ENCODE peak calls at places on chromosome 3, in seven cellular contexts. F is heart left ventricle, Q is body of pancreas, N is spleen, O is ovary, X is breast epithelium, G is transverse colon. T is an unnamed sample.

GRCh38 chr3:11195721-11196332 is 41.5 kb downstream of the HRH1 start:
- DNase-seq in Q (no peak), F (no peak), O (no peak), G (no peak), N (no peak), X (no peak), T (no peak)

GRCh38 chr3:46705751-46706572 is 4.8 kb downstream of the TMIE start:
- DNase-seq in Q (no peak), X (no peak), N (peak; percentile 59), G (peak; percentile 14), F (peak; percentile 6), O (peak; percentile 28), T (no peak)

GRCh38 chr3:159782724-159783421 is 205.8 kb upstream of the IL12A start:
- DNase-seq in G (peak; percentile 45), O (no peak), X (no peak), F (no peak), Q (no peak), N (no peak), T (no peak)

GRCh38 chr3:42192334-42193200 is 73.4 kb downstream of the CCK start:
- DNase-seq in F (no peak), G (no peak), Q (no peak), N (no peak), O (no peak), X (no peak), T (no peak)

GRCh38 chr3:116939091-116939490 is 229.5 kb downstream of the TUSC7 start:
- DNase-seq in X (no peak), Q (no peak), F (no peak), G (peak; percentile 48), O (no peak), N (no peak), T (no peak)

GRCh38 chr3:142489572-142490323 is 41.9 kb upstream of the XRN1 start:
- DNase-seq in N (no peak), X (no peak), Q (no peak), F (no peak), O (no peak), G (no peak), T (no peak)

GRCh38 chr3:152039887-152040286 is 166.4 kb downstream of the SUCNR1 start:
- DNase-seq in F (no peak), G (no peak), X (no peak), O (no peak), Q (no peak), N (no peak), T (no peak)

GRCh38 chr3:16841906-16842709 is 42.6 kb upstream of the PLCL2 start:
- DNase-seq in F (no peak), O (no peak), Q (peak; percentile 20), N (peak; percentile 93), X (no peak), G (peak; percentile 68), T (peak; percentile 33)

GRCh38 chr3:167456157-167456799 is 17.6 kb downstream of the SERPINI2 start:
- DNase-seq in G (no peak), X (no peak), Q (no peak), F (no peak), N (no peak), O (no peak), T (no peak)

GRCh38 chr3:129182390-129183180 is 1.1 kb downstream of the CNBP start:
- DNase-seq in X (no peak), G (peak; percentile 24), N (peak; percentile 77), Q (no peak), F (peak; percentile 24), O (no peak), T (no peak)

GRCh38 chr3:197491923-197492664 is 63.7 kb downstream of the BDH1 start:
- DNase-seq in X (no peak), N (peak; percentile 52), F (no peak), Q (no peak), O (no peak), G (no peak), T (no peak)

GRCh38 chr3:165259518-165260193 is 63.5 kb upstream of the SLITRK3 start:
- DNase-seq in G (no peak), N (no peak), F (no peak), X (no peak), O (no peak), Q (no peak), T (no peak)

GRCh38 chr3:98972720-98973119 is 71.2 kb upstream of the DCBLD2 start:
- DNase-seq in O (no peak), N (no peak), F (no peak), X (no peak), G (no peak), Q (no peak), T (no peak)

GRCh38 chr3:98977520-98977919 is 76.0 kb upstream of the DCBLD2 start:
- DNase-seq in G (no peak), F (no peak), X (no peak), N (no peak), O (no peak), Q (no peak), T (no peak)

GRCh38 chr3:98971183-98971681 is 69.7 kb upstream of the DCBLD2 start:
- DNase-seq in X (no peak), N (no peak), G (no peak), F (no peak), O (no peak), Q (no peak), T (no peak)

GRCh38 chr3:98972155-98972554 is 70.7 kb upstream of the DCBLD2 start:
- DNase-seq in Q (no peak), N (no peak), O (no peak), F (no peak), G (no peak), X (no peak), T (no peak)

DNA sequence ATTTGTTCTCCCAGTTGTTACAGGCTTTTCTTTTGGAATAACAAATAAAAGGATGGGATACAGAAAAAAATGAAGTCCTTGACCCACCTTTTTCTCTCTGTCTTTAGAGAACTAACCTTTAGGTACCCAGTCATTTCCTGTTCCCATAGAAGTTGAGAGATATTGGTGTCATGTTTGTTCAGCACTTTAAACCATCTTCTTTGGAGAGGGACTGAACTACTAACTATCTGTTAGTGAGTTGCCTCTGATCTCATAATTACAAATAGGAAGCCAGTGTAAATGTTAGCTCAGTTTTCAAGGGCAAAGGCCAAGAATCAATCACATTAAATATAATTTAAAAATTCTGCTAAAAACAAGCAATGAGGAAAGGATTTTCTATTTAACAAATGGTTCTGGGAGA is 72.9 kb upstream of the DCBLD2 start:
- DNase-seq in O (no peak), F (no peak), Q (no peak), X (no peak), G (no peak), N (no peak), T (no peak)
- TF ChIP-seq POLR2A in O (no peak), F (no peak), Q (no peak), X (no peak), G (no peak), N (no peak), T (no peak)

GRCh38 chr3:6861331-6861988 is 545 bp downstream of the GRM7 start:
- DNase-seq in X (no peak), F (no peak), O (no peak), Q (no peak), N (no peak), G (no peak), T (no peak)
- H3K4me3 ChIP-seq in X (peak overlapping the region; percentile 37), F (no peak overlapping the region), O (peak overlapping the region; percentile 37), Q (no peak overlapping the region), N (no peak overlapping the region), G (peak overlapping the region; percentile 37), T (no peak overlapping the region)

DNA sequence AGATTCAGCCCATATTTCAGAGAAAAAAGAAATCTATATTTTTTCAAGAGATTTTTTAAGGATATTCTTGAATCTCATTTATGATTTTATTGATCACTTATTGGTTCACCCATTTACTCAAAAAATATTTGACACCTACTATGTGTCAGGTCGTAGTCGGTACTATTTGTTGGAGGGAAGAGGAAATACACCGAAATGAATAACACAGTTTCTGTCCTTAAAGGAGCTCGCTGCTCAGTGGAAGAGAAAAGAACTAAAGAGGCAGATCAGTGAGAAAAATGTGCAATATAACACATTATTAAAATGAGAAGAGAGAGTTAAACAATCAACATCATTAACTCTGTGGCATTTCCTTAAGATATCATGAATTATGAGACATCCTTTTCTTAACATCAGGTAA is 56.0 kb upstream of the ADAMTS9 start:
- DNase-seq in G (no peak), O (no peak), F (no peak), N (no peak), X (no peak), Q (no peak), T (no peak)
- TF ChIP-seq POLR2A in G (no peak), O (no peak), F (no peak), N (no peak), X (no peak), Q (no peak), T (no peak)

GRCh38 chr3:63479661-63480035 is 172.8 kb upstream of the SNTN start:
- DNase-seq in X (no peak), Q (no peak), F (no peak), O (no peak), N (no peak), G (no peak), T (no peak)
- H3K4me3 ChIP-seq in X (no peak overlapping the region), Q (no peak overlapping the region), F (no peak overlapping the region), O (no peak overlapping the region), N (no peak overlapping the region), G (no peak overlapping the region), T (no peak overlapping the region)

GRCh38 chr3:25783661-25784512 is 644 bp upstream of the NGLY1 start:
- DNase-seq in G (no peak), O (no peak), Q (no peak), N (peak; percentile 95), F (peak; percentile 54), X (no peak), T (peak; percentile 91)

GRCh38 chr3:25781758-25782594 is 1.3 kb downstream of the NGLY1 start:
- DNase-seq in N (no peak), X (no peak), O (no peak), Q (no peak), G (no peak), F (no peak), T (no peak)

GRCh38 chr3:25781145-25781757 is 2.0 kb downstream of the NGLY1 start:
- DNase-seq in Q (no peak), X (no peak), O (no peak), N (no peak), F (no peak), G (no peak), T (no peak)

GRCh38 chr3:25782636-25782937 is 656 bp downstream of the NGLY1 start:
- DNase-seq in Q (no peak), F (no peak), N (no peak), G (no peak), X (no peak), O (no peak), T (no peak)

DNA sequence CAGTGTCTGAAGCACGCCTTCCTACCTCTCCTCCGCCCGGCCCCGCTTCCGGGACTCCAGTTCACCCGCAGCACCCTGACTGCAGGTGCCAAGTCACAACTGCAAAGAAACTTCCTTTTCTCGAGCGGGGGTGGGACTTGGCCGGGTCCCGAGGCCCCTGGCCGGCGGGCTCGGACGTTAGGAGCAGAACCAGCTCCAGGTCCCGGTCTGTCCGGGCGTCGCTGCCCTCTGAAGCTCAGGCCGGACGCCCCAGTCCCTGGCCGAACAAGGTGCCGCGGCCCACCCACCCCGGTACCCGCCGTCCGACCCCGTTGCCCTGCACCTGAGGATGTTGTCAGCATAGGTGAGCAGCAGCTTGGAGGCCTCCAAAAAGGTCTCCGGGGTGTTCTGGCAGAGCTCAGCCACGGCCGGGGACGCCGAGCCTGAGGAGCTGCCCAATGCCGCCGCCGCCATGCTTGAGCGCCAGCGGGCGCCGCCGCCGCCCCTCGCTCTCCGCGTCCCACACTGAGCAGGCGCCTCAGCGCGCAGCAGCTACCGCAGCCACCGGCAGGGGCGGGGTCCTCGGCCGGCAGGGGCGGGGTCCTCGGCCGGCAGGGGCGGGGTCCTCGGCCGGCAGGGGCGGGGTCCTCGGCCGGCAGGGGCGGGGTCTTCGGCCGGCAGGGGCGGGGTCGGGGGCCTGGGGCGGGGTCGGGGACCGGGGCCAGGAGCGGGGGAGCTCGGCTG is at the start of gene NGLY1:
- DNase-seq in O (peak; percentile 89), N (peak; percentile 98), F (peak; percentile 86), X (peak; percentile 82), Q (peak; percentile 88), G (peak; percentile 89), T (peak; percentile 96)
- TF ChIP-seq POLR2A in O (peak; percentile 63), N (peak; percentile 90), F (no peak), X (peak; percentile 19), Q (peak; percentile 95), G (peak; percentile 91), T (no peak)

T was measured in lower leg skin.